ENCODE peak calls at places on chromosomes 2 and 18, in eight cellular contexts. S is CD8-positive, alpha-beta memory T cell; W is psoas muscle; D is posterior cingulate gyrus; B is AG09319; A is cerebellar cortex; F is lower leg skin; I is activated CD8-positive, alpha-beta T cell treated with anti-CD3 and anti-CD28 coated beads for 36 hours. Y is an unnamed sample.

GRCh38 chr2:127669056-127669455 is 6.3 kb downstream of the LIMS2 start:
- DNase-seq in S (no peak), W (no peak), D (no peak), B (peak; percentile 10), A (no peak), F (no peak), I (no peak), Y (no peak)

GRCh38 chr18:59874166-59874565 is 25.6 kb upstream of the PMAIP1 start:
- DNase-seq in S (no peak), W (no peak), D (no peak), B (peak; percentile 45), A (no peak), F (no peak), I (no peak), Y (no peak)

GRCh38 chr2:173884403-173884802 is 80.8 kb downstream of the SP3 start:
- DNase-seq in S (peak; percentile 17), W (peak; percentile 35), D (no peak), B (no peak), A (peak; percentile 43), F (no peak), I (peak; percentile 47), Y (peak; percentile 4)

GRCh38 chr2:88442501-88442900 is 10.0 kb downstream of the FOXI3 start:
- DNase-seq in S (no peak), W (no peak), D (no peak), B (no peak), A (no peak), F (peak; percentile 77), I (no peak), Y (no peak)

GRCh38 chr2:16508061-16508851 is 157.4 kb downstream of the CYRIA start:
- DNase-seq in S (no peak), W (peak; percentile 41), D (peak; percentile 89), B (no peak), A (peak; percentile 16), F (peak; percentile 85), I (peak; percentile 10), Y (no peak)

GRCh38 chr2:133821107-133821760 is 253.0 kb upstream of the NCKAP5 start:
- DNase-seq in S (no peak), W (no peak), D (no peak), B (no peak), A (no peak), F (no peak), I (no peak), Y (no peak)

GRCh38 chr2:240598311-240598911 is 11.9 kb downstream of the CAPN10 start:
- DNase-seq in S (no peak), W (peak; percentile 11), D (peak; percentile 62), B (no peak), A (no peak), F (peak; percentile 85), I (no peak), Y (no peak)

GRCh38 chr2:24409700-24410556 is 49.6 kb upstream of the ITSN2 start:
- DNase-seq in S (peak; percentile 48), W (no peak), D (no peak), B (peak; percentile 30), A (peak; percentile 82), F (peak; percentile 67), I (peak; percentile 48), Y (no peak)

GRCh38 chr18:58276640-58277456 is 232.8 kb downstream of the NEDD4L start:
- DNase-seq in S (no peak), W (no peak), D (no peak), B (no peak), A (peak; percentile 48), F (no peak), I (no peak), Y (no peak)

GRCh38 chr18:50410008-50410407 is 35.2 kb downstream of the SKA1 start:
- DNase-seq in S (no peak), W (no peak), D (no peak), B (no peak), A (no peak), F (no peak), I (peak; percentile 28), Y (no peak)

GRCh38 chr2:58702302-58702696 is 461.2 kb upstream of the FANCL start:
- DNase-seq in S (no peak), W (no peak), D (no peak), B (no peak), A (no peak), F (no peak), I (no peak), Y (no peak)

GRCh38 chr2:121689356-121689755 is 40.1 kb upstream of the CLASP1 start:
- DNase-seq in S (no peak), W (no peak), D (no peak), B (peak; percentile 49), A (peak; percentile 14), F (no peak), I (no peak), Y (no peak)

GRCh38 chr2:121377676-121378075 is 92.7 kb upstream of the TFCP2L1 start:
- DNase-seq in S (no peak), W (no peak), D (no peak), B (no peak), A (no peak), F (no peak), I (no peak), Y (no peak)

GRCh38 chr2:203191958-203192357 is 46.9 kb upstream of the CYP20A1 start:
- DNase-seq in S (no peak), W (no peak), D (no peak), B (no peak), A (no peak), F (no peak), I (no peak), Y (no peak)

Y was measured in activated effector memory CD4-positive, alpha-beta T cell treated with Interleukin-2 at 50 U/mL for 16 hours.